ENCODE peak calls at places on chromosomes 4 and X, in ten cellular contexts. Y is GDM1; D is hypothalamus; O is nephron progenitor cell; U is activated CD4-positive, alpha-beta T cell treated with anti-CD3 and anti-CD28 coated beads, Interleukin-2, amount 10 ng/mL, durations not matched to agents 7 days and 5 days; R is AG08396; M is COR-L47; V is iris pigment epithelial cell; A is epithelial cell of esophagus; K is activated T-cell treated with anti-CD3 and anti-CD28 coated beads, Interleukin-2, amount 50 U/mL, for 24 hours. C is an unnamed sample.

GRCh38 chr4:183878571-183878970 is 26.5 kb upstream of the STOX2 start:
- DNase-seq in Y (no peak), D (no peak), O (no peak), U (no peak), R (no peak), M (no peak), V (no peak), A (no peak), K (no peak), C (no peak)

GRCh38 chr4:73208376-73208775 is 50.2 kb downstream of the ANKRD17 start:
- DNase-seq in Y (no peak), D (no peak), O (no peak), U (no peak), R (peak; percentile 14), M (no peak), V (peak; percentile 84), A (peak; percentile 57), K (no peak), C (no peak)

GRCh38 chr4:147160908-147161513 is 215.3 kb upstream of the TTC29 start:
- DNase-seq in Y (no peak), D (no peak), O (peak; percentile 28), U (peak; percentile 10), R (peak; percentile 72), M (peak; percentile 29), V (peak; percentile 74), A (peak; percentile 69), K (no peak), C (no peak)

GRCh38 chrX:116230136-116230886 is 59.8 kb downstream of the AGTR2 start:
- DNase-seq in Y (no peak), D (no peak), O (no peak), U (no peak), R (no peak), M (no peak), V (peak; percentile 62), A (peak; percentile 30), K (no peak), C (no peak)

GRCh38 chr4:87053802-87054767 is 119.3 kb downstream of the AFF1 start:
- DNase-seq in Y (no peak), D (no peak), O (no peak), U (no peak), R (no peak), M (no peak), V (no peak), A (no peak), K (no peak), C (no peak)

GRCh38 chr4:125736057-125736456 is 421.3 kb downstream of the FAT4 start:
- DNase-seq in Y (no peak), D (no peak), O (no peak), U (no peak), R (peak; percentile 12), M (no peak), V (peak; percentile 74), A (no peak), K (no peak), C (no peak)

GRCh38 chrX:130110379-130111219 is at the start of gene ELF4:
- DNase-seq in Y (peak; percentile 58), D (no peak), O (no peak), U (peak; percentile 50), R (peak; percentile 85), M (peak; percentile 15), V (peak; percentile 38), A (peak; percentile 81), K (peak; percentile 73), C (peak; percentile 52)

GRCh38 chrX:1531106-1531890 is 5.7 kb downstream of the P2RY8 start:
- DNase-seq in Y (no peak), D (no peak), O (no peak), U (no peak), R (no peak), M (no peak), V (no peak), A (no peak), K (peak; percentile 49), C (no peak)

GRCh38 chr4:2261110-2261852 is 628 bp downstream of the MXD4 start:
- DNase-seq in Y (peak; percentile 39), D (no peak), O (peak; percentile 71), U (peak; percentile 62), R (peak; percentile 83), M (peak; percentile 38), V (peak; percentile 51), A (peak; percentile 62), K (peak; percentile 75), C (no peak)